ENCODE peak calls at places on chromosomes 16 and 17, in ten cellular contexts. Q is AG20443; I is amygdala; E is heart right ventricle; W is activated CD4-positive, alpha-beta T cell treated with anti-CD3 and anti-CD28 coated beads for 24 hours; R is activated naive CD4-positive, alpha-beta T cell treated with anti-CD3 and anti-CD28 coated beads for 36 hours; P is T follicular helper cell; U is posterior cingulate gyrus; H is T-helper 1 cell; S is stimulated activated CD4-positive, alpha-beta T cell treated with anti-CD3 and anti-CD28 coated beads, TNF-alpha, amount 100 ng/mL, for 48 hours. M is an unnamed sample.
A peak's percentile ranks its signal among the peaks of the same experiment; 100 is the strongest.

GRCh38 chr17:45307290-45308015 is 9.4 kb downstream of the MAP3K14 start:
- DNase-seq in R (peak; percentile 77), W (peak; percentile 54), P (no peak), S (peak; percentile 68), Q (peak; percentile 77), E (no peak), U (no peak), H (no peak), I (no peak), M (peak; percentile 30)

GRCh38 chr17:41415833-41416335 is 8.5 kb downstream of the KRT37 start:
- DNase-seq in S (no peak), P (no peak), Q (peak; percentile 75), U (no peak), E (no peak), W (no peak), I (no peak), R (no peak), H (no peak), M (no peak)

GRCh38 chr16:50925758-50926357 is 184.0 kb downstream of the CYLD start:
- DNase-seq in E (no peak), U (no peak), P (no peak), I (no peak), H (no peak), R (no peak), S (no peak), W (no peak), Q (no peak), M (no peak)

GRCh38 chr16:88478115-88478514 is 25.0 kb downstream of the ZFPM1 start:
- DNase-seq in P (no peak), U (no peak), S (no peak), E (no peak), Q (no peak), W (no peak), I (no peak), H (no peak), R (peak; percentile 72), M (no peak)

GRCh38 chr16:75946058-75946457 is 219.8 kb upstream of the CPHXL start:
- DNase-seq in P (no peak), W (no peak), U (no peak), Q (no peak), S (no peak), H (no peak), E (no peak), I (no peak), R (no peak), M (no peak)

GRCh38 chr16:86657972-86658371 is 79.6 kb downstream of the FOXL1 start:
- DNase-seq in U (no peak), W (no peak), S (no peak), E (no peak), P (no peak), Q (no peak), I (no peak), H (no peak), R (no peak), M (no peak)

GRCh38 chr17:76153202-76153601 is 12.2 kb upstream of the FOXJ1 start:
- DNase-seq in S (no peak), Q (no peak), R (no peak), E (no peak), P (no peak), I (no peak), W (no peak), U (no peak), H (no peak), M (no peak)

GRCh38 chr17:38748329-38749221 is at the start of gene PCGF2:
- DNase-seq in S (no peak), U (peak; percentile 84), W (no peak), Q (peak; percentile 79), R (peak; percentile 25), I (peak; percentile 44), P (no peak), H (no peak), E (peak; percentile 96), M (peak; percentile 45)

GRCh38 chr16:21075252-21075651 is 75.4 kb downstream of the DNAH3 start:
- DNase-seq in I (no peak), H (no peak), E (no peak), S (no peak), P (no peak), U (no peak), R (no peak), W (no peak), Q (no peak), M (peak; percentile 61)

GRCh38 chr17:17151962-17152361 is 54.2 kb downstream of the PLD6 start:
- DNase-seq in W (no peak), S (no peak), H (no peak), I (peak; percentile 70), Q (peak; percentile 95), E (peak; percentile 85), U (peak; percentile 81), P (no peak), R (peak; percentile 31), M (no peak)

GRCh38 chr16:35543486-35543885 is 2084.1 kb downstream of the TP53TG3F start:
- DNase-seq in I (no peak), U (no peak), S (no peak), Q (no peak), E (no peak), P (no peak), H (no peak), W (no peak), R (no peak), M (no peak)

GRCh38 chr17:48198950-48199541 is 91.5 kb downstream of the SNX11 start:
- DNase-seq in E (no peak), P (no peak), S (no peak), U (no peak), Q (no peak), I (no peak), H (no peak), R (no peak), W (no peak), M (no peak)

GRCh38 chr17:77516902-77517301 is 376.1 kb downstream of the SEC14L1 start:
- DNase-seq in W (no peak), Q (no peak), S (peak; percentile 25), H (no peak), E (no peak), U (no peak), P (no peak), R (no peak), I (no peak), M (no peak)

GRCh38 chr16:86555763-86556130 is 712 bp upstream of the MTHFSD start:
- DNase-seq in Q (peak; percentile 24), W (no peak), S (no peak), I (no peak), U (no peak), H (no peak), R (no peak), P (no peak), E (no peak), M (no peak)

GRCh38 chr17:61337247-61337812 is 62.3 kb upstream of the TBX2 start:
- DNase-seq in E (no peak), R (no peak), H (no peak), S (no peak), U (no peak), P (no peak), I (no peak), Q (no peak), W (no peak), M (no peak)

GRCh38 chr16:87834668-87835473 is 34.4 kb downstream of the SLC7A5 start:
- DNase-seq in S (no peak), H (no peak), I (no peak), W (no peak), Q (no peak), E (no peak), P (no peak), R (no peak), U (no peak), M (no peak)

GRCh38 chr17:43591750-43592562 is 45.8 kb upstream of the ETV4 start:
- DNase-seq in R (no peak), I (no peak), E (peak; percentile 92), P (no peak), H (no peak), S (no peak), Q (peak; percentile 83), W (no peak), U (no peak), M (no peak)

GRCh38 chr17:80760501-80760900 is 215.9 kb downstream of the RPTOR start:
- DNase-seq in U (no peak), W (no peak), H (no peak), Q (no peak), E (no peak), R (no peak), P (no peak), I (no peak), S (no peak), M (no peak)

GRCh38 chr16:2858245-2859025 is 465 bp upstream of the PRSS22 start:
- DNase-seq in H (no peak), W (no peak), U (no peak), I (no peak), Q (peak; percentile 9), E (no peak), R (no peak), S (no peak), P (no peak), M (no peak)

GRCh38 chr16:969508-970378 is 1.0 kb downstream of the LMF1 start:
- DNase-seq in U (no peak), Q (peak; percentile 74), S (no peak), I (no peak), W (no peak), R (no peak), E (peak; percentile 40), P (no peak), H (no peak), M (no peak)

GRCh38 chr16:85327731-85328664 is 215.7 kb upstream of the CIBAR2 start:
- DNase-seq in E (peak; percentile 56), Q (no peak), R (no peak), S (no peak), H (no peak), U (peak; percentile 32), P (no peak), I (no peak), W (no peak), M (no peak)

GRCh38 chr17:80637286-80637703 is 92.7 kb downstream of the RPTOR start:
- DNase-seq in P (no peak), S (no peak), I (no peak), E (no peak), W (no peak), Q (no peak), U (no peak), H (no peak), R (no peak), M (no peak)

GRCh38 chr17:14731591-14731990 is 430.7 kb downstream of the HS3ST3B1 start:
- DNase-seq in H (no peak), P (no peak), S (no peak), W (no peak), I (no peak), Q (no peak), R (no peak), U (no peak), E (no peak), M (no peak)

GRCh38 chr16:58345574-58346354 is 46.5 kb upstream of the GINS3 start:
- DNase-seq in Q (no peak), U (no peak), I (no peak), W (no peak), H (no peak), R (no peak), E (no peak), P (no peak), S (no peak), M (no peak)

GRCh38 chr16:57889111-57889510 is 81.8 kb downstream of the CNGB1 start:
- DNase-seq in R (no peak), I (no peak), W (no peak), E (no peak), S (no peak), H (no peak), Q (no peak), P (no peak), U (no peak), M (no peak)

GRCh38 chr17:78341559-78342437 is 18.1 kb downstream of the SOCS3 start:
- DNase-seq in U (peak; percentile 56), E (peak; percentile 84), Q (peak; percentile 95), H (no peak), S (no peak), W (no peak), P (no peak), I (peak; percentile 53), R (no peak), M (peak; percentile 51)

GRCh38 chr17:36920032-36921000 is 17.0 kb upstream of the LHX1 start:
- DNase-seq in P (no peak), I (no peak), E (no peak), H (no peak), W (no peak), S (no peak), R (no peak), U (no peak), Q (no peak), M (no peak)